ENCODE peak calls at places on chromosome 2, in eight cellular contexts. I is transverse colon, L is AG09309, W is tibial nerve, Y is body of pancreas, O is heart left ventricle, M is brain microvascular endothelial cell, H is uterus. F is an unnamed sample.

GRCh38 chr2:219081701-219082331 is 21.1 kb upstream of the IHH start:
- DNase-seq in I (peak), L (no peak), W (no peak), Y (no peak), O (no peak), M (no peak), H (no peak), F (no peak)

GRCh38 chr2:221529177-221529942 is 42.7 kb downstream of the EPHA4 start:
- DNase-seq in I (peak), L (no peak), W (no peak), Y (no peak), O (peak), M (no peak), H (no peak), F (no peak)

GRCh38 chr2:25311866-25312575 is 29.7 kb downstream of the DNMT3A start:
- DNase-seq in I (no peak), L (no peak), W (no peak), Y (peak), O (no peak), M (no peak), H (no peak), F (no peak)

GRCh38 chr2:50143822-50144575 is 887.9 kb downstream of the NRXN1 start:
- DNase-seq in I (no peak), L (no peak), W (no peak), Y (peak), O (no peak), M (peak), H (no peak), F (peak)

GRCh38 chr2:46984642-46985476 is 69.3 kb upstream of the MCFD2 start:
- DNase-seq in I (peak), L (peak), W (peak), Y (no peak), O (peak), M (peak), H (peak), F (peak)

GRCh38 chr2:241801611-241802420 is 7.2 kb upstream of the NEU4 start:
- DNase-seq in I (peak), L (no peak), W (no peak), Y (peak), O (peak), M (no peak), H (no peak), F (no peak)

GRCh38 chr2:10434885-10435419 is 13.2 kb downstream of the ODC1 start:
- DNase-seq in I (peak), L (no peak), W (peak), Y (peak), O (peak), M (peak), H (peak), F (peak)

GRCh38 chr2:229884775-229885699 is 36.8 kb downstream of the TRIP12 start:
- DNase-seq in I (no peak), L (no peak), W (no peak), Y (no peak), O (no peak), M (no peak), H (no peak), F (no peak)

GRCh38 chr2:608297-608696 is 68.9 kb downstream of the TMEM18 start:
- DNase-seq in I (no peak), L (no peak), W (no peak), Y (no peak), O (no peak), M (no peak), H (no peak), F (no peak)

GRCh38 chr2:237497009-237497819 is 10.2 kb downstream of the MLPH start:
- DNase-seq in I (no peak), L (peak), W (no peak), Y (no peak), O (no peak), M (no peak), H (no peak), F (no peak)

GRCh38 chr2:237498341-237498740 is 11.3 kb downstream of the MLPH start:
- DNase-seq in I (no peak), L (no peak), W (no peak), Y (no peak), O (no peak), M (no peak), H (no peak), F (no peak)

GRCh38 chr2:237497820-237498128 is 10.7 kb downstream of the MLPH start:
- DNase-seq in I (no peak), L (peak), W (peak), Y (no peak), O (no peak), M (no peak), H (no peak), F (peak)

GRCh38 chr2:237501892-237502513 is 15.0 kb downstream of the MLPH start:
- DNase-seq in I (no peak), L (no peak), W (no peak), Y (no peak), O (no peak), M (no peak), H (no peak), F (no peak)

DNA sequence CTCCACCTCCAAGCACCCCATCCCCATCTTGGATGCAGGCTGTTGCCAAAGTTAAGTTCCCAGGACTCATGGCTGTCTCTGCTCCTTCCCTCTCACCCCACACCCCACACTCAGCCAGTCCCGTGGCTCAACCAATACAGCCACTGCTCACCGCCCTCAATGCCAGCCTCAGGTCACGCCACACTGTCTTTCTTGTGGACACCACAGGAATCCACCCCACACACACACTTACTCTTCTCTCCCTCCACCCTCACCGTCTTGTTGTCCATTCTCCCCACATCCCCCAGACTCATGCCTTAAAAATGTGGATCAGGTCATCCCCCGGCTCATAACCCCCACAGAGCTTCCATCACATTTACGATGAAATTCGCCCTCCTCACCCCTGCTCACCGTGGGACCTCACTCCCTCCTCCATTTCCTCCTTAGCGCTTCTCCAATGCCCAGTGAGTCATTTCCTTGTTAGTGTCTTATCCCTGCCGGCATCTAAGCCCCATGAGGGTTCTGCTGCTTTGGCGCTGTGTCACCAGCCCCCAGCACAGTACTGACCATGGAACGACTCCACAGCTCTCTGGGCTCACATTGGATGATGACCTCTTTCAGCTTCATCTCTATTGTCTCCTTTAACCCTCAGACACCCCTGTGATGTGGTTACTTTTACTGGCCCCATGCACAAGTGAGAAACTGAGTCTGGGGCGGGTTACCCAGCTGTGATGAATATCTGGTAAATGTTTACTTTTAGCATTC is 13.8 kb downstream of the MLPH start:
- DNase-seq in I (no peak), L (peak), W (no peak), Y (no peak), O (no peak), M (peak), H (peak), F (peak)
- H3K4me3 ChIP-seq in I (no peak), L (no peak), W (no peak), Y (no peak), O (no peak), M (no peak), H (no peak), F (no peak)

DNA sequence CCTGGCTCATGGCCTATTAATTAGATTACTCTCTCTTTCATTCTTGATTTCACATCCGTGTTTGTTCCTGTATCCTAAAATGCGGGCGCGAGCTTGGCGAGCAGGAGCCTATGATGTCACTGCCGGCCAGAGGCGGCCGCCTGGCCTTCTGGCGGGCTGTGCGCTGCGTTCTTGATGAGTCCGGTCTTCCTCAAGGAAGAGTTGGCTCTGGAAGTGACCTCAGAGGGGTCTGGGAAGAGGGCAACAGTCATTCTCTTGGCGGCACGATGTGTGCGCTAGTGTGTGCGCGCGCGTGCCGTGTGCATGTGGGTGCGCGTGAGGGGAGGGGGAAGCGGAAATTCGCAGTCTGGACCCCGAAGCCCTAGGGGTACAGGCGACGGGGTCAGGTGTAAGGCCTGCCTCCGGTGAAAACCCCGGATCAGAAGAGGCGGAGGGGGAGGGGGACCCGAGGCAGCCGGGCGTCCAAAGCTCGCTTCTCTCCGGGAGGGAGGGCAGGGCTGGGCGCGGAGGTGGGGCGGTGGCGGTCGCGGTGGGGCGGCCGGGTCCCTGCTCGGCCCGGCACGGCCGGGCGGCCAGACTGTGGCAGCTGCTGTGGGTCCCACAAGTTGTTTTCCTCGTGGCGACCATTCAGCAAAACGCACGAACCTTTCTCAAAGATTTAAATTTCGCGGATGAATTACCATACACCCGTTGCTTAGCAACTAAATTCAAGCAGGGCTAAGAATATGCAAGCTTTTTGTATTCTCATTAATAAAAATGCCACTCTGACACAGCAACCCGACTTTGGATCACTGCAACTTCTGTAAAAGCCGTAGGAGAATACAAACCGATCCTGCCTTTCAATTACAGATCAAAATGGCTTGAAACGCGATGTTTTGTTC is 8.4 kb downstream of the POU3F3 start:
- DNase-seq in I (no peak), L (no peak), W (no peak), Y (no peak), O (no peak), M (no peak), H (no peak), F (peak)
- TF ChIP-seq CTCF in I (no peak), L (no peak), W (no peak), Y (no peak), O (no peak), M (no peak), H (no peak), F (no peak)

GRCh38 chr2:95207111-95207961 is at the start of gene ZNF892:
- DNase-seq in I (peak), L (peak), W (peak), Y (peak), O (peak), M (peak), H (peak), F (peak)

GRCh38 chr2:95203911-95204310 is 3.4 kb upstream of the ZNF892 start:
- DNase-seq in I (no peak), L (no peak), W (no peak), Y (no peak), O (no peak), M (no peak), H (no peak), F (no peak)

GRCh38 chr2:95206086-95206485 is 1.2 kb upstream of the ZNF892 start:
- DNase-seq in I (no peak), L (no peak), W (no peak), Y (no peak), O (no peak), M (no peak), H (no peak), F (no peak)

GRCh38 chr2:95204396-95204795 is 2.9 kb upstream of the ZNF892 start:
- DNase-seq in I (no peak), L (no peak), W (no peak), Y (no peak), O (no peak), M (no peak), H (no peak), F (no peak)

DNA sequence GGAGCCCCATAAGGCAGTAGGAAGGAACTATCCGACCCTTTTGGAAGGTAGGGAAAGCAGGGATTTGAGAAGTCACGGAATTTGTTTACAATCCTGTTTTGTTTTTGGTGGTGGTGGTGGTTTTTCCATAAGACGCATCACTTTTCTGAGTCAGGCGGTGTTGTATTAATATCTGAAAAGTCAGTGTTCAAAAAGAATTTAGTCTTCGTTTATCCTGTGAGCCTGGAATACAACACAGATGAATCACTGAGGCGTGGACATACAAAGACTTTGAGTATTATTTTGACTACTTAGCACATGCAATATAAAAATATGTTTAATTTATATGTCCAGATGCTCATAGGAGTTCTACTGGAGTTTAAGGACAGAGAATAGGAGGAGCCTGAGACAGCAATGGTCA is 780 bp downstream of the ZNF892 start:
- DNase-seq in I (no peak), L (no peak), W (no peak), Y (no peak), O (no peak), M (peak), H (no peak), F (no peak)
- H3K4me3 ChIP-seq in I (peak), L (peak), W (peak), Y (no peak), O (peak), M (peak), H (peak), F (peak)

DNA sequence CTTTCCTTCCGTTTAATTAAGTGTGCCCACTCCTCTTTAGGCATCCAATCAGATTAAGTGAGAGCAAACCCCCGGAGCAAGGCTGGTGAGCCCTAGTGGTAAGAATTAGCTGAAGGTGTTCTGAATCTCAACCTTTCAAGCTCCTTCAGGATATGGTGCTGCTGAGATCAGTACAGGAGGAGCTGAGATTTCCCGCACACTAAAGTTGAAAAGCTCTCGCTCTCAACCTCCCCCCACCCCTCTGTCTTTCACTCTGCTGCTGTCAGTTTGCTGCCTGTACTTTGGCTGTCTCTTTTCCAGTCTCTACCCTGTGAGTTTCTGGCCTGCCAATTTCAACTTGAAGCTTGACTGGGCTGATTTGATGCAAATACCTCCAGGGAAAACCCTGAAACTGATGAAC is 15.7 kb downstream of the ZEB2 start:
- DNase-seq in I (no peak), L (no peak), W (no peak), Y (no peak), O (no peak), M (no peak), H (no peak), F (peak)
- TF ChIP-seq CTCF in I (no peak), L (no peak), W (no peak), Y (no peak), O (no peak), M (peak), H (no peak), F (peak)

GRCh38 chr2:24175631-24176030 is 778 bp downstream of the FAM228A start:
- DNase-seq in I (no peak), L (no peak), W (no peak), Y (no peak), O (no peak), M (no peak), H (no peak), F (no peak)
- H3K4me3 ChIP-seq in I (no peak), L (peak), W (no peak), Y (no peak), O (peak), M (no peak), H (no peak), F (peak)

DNA sequence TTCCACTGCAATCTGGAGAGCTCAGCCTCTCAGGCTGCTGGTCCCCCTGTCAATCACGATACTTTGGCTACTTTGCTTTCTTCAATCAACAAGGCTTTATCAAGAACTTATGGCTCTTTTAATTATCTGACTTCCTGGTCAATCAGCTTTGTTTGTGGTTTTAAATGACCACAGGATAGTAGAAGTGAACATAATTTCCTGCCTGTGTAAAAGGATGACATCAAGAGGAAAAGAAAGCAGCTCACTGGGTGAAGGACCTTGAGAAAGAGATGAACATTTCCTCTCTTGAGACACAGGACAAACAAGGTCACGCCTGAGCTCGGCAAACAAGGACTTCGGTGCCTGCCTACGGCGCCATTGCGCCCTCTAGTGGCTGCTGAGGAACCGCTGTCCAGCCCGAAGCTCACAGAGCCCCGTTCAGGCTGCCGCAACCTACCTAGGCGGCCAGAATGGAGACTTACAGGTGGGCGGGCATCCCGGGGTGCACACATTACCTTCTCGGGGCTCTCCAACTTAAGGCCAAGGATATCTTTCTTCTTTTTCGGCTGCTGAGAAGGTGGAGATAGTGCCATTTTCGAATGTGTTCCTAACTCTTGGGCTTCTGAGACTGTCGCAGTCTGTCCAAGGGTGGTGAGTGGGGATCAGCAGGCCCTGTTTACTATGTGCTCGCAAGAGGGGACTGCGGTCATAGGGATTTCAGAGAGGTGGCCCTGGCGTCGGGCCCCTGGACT is 54.0 kb downstream of the IL1RL2 start:
- DNase-seq in I (peak), L (peak), W (peak), Y (peak), O (peak), M (peak), H (peak), F (peak)
- TF ChIP-seq CTCF in I (peak), L (peak), W (peak), Y (peak), O (peak), M (peak), H (peak), F (peak)

GRCh38 chr2:134660619-134661403 is 58.0 kb downstream of the TMEM163 start:
- DNase-seq in I (no peak), L (no peak), W (no peak), Y (no peak), O (no peak), M (no peak), H (no peak), F (no peak)

GRCh38 chr2:134662751-134663150 is 56.0 kb downstream of the TMEM163 start:
- DNase-seq in I (no peak), L (no peak), W (no peak), Y (no peak), O (no peak), M (no peak), H (no peak), F (no peak)

GRCh38 chr2:134659724-134660123 is 59.1 kb downstream of the TMEM163 start:
- DNase-seq in I (no peak), L (no peak), W (no peak), Y (no peak), O (no peak), M (no peak), H (no peak), F (no peak)

GRCh38 chr2:134663451-134663850 is 55.3 kb downstream of the TMEM163 start:
- DNase-seq in I (no peak), L (no peak), W (no peak), Y (no peak), O (no peak), M (no peak), H (no peak), F (no peak)

DNA sequence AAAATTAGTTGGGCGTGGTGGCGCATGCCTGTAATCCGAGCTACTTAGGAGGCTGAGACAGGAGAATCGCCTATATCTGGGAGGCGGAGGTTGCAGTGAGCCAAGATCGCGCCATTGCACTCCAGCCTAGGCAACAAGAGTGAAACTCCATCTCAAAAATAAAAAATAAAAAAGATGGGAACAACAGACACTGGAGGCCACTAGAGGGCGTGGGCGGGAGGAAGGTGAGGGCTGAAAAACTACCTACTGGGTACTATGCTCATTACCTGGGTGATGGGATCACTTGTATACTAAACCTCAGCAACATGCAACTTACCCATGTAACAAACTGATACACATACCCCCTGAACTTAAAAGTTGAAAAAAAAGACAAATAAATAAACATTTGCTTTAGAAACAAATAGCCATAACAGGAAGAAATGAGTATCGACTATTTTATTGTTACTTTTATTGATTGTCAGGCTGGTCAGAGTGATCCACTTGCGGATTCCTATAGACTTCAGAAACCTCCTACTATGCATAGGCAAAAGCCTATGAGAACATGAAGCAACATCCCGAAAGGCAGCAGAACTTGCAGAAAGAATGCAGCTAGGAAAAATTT is 61.0 kb downstream of the TMEM163 start:
- DNase-seq in I (no peak), L (no peak), W (no peak), Y (no peak), O (no peak), M (no peak), H (no peak), F (no peak)
- H3K4me3 ChIP-seq in I (no peak), L (no peak), W (no peak), Y (no peak), O (no peak), M (no peak), H (no peak), F (no peak)

GRCh38 chr2:224929512-224929911 is 112.8 kb downstream of the DOCK10 start:
- DNase-seq in I (no peak), L (no peak), W (no peak), Y (no peak), O (no peak), M (no peak), H (no peak), F (no peak)

GRCh38 chr2:224931956-224932355 is 110.3 kb downstream of the DOCK10 start:
- DNase-seq in I (no peak), L (no peak), W (no peak), Y (no peak), O (no peak), M (no peak), H (no peak), F (no peak)

GRCh38 chr2:224930124-224930523 is 112.1 kb downstream of the DOCK10 start:
- DNase-seq in I (no peak), L (no peak), W (no peak), Y (no peak), O (no peak), M (no peak), H (no peak), F (no peak)

GRCh38 chr2:224933416-224933815 is 108.9 kb downstream of the DOCK10 start:
- DNase-seq in I (no peak), L (no peak), W (no peak), Y (no peak), O (no peak), M (no peak), H (no peak), F (no peak)

GRCh38 chr2:224930990-224931389 is 111.3 kb downstream of the DOCK10 start:
- DNase-seq in I (no peak), L (no peak), W (no peak), Y (no peak), O (no peak), M (no peak), H (no peak), F (no peak)
- TF ChIP-seq CTCF in I (peak), L (no peak), W (no peak), Y (no peak), O (no peak), M (peak), H (no peak), F (no peak)